ENCODE peak calls at places on chromosome 1, in ten cellular contexts. G is fibroblast of mammary gland, V is esophagus squamous epithelium, M is GM06990, R is left lung, Q is BE2C, O is lower lobe of right lung, D is SK-N-SH, U is MM.1S, A is heart left ventricle. H is an unnamed sample.

GRCh38 chr1:2931722-2932401 is 89.4 kb upstream of the ACTRT2 start:
- DNase-seq in G (no peak), V (no peak), M (no peak), R (peak), Q (no peak), O (no peak), D (no peak), U (no peak), A (no peak), H (no peak)

GRCh38 chr1:37676281-37677243 is 15.8 kb upstream of the CDCA8 start:
- DNase-seq in G (no peak), V (no peak), M (peak), R (no peak), Q (no peak), O (no peak), D (no peak), U (peak), A (no peak), H (no peak)

GRCh38 chr1:210201671-210202070 is 30.9 kb upstream of the SERTAD4 start:
- DNase-seq in G (peak), V (no peak), M (no peak), R (no peak), Q (no peak), O (no peak), D (no peak), U (no peak), A (no peak), H (no peak)

GRCh38 chr1:53546409-53547155 is 87.4 kb downstream of the DMRTB1 start:
- DNase-seq in G (no peak), V (no peak), M (no peak), R (peak), Q (peak), O (peak), D (peak), U (no peak), A (no peak), H (no peak)

GRCh38 chr1:22922640-22923039 is 50.0 kb downstream of the LACTBL1 start:
- DNase-seq in G (peak), V (no peak), M (no peak), R (no peak), Q (no peak), O (no peak), D (no peak), U (no peak), A (no peak), H (no peak)

GRCh38 chr1:94927405-94928175 is 680 bp upstream of the CNN3 start:
- DNase-seq in G (peak), V (no peak), M (no peak), R (no peak), Q (no peak), O (peak), D (peak), U (no peak), A (no peak), H (no peak)

GRCh38 chr1:156126043-156126700 is 11.7 kb downstream of the LMNA start:
- DNase-seq in G (peak), V (peak), M (peak), R (peak), Q (peak), O (peak), D (peak), U (no peak), A (peak), H (no peak)

GRCh38 chr1:42966688-42967609 is 8.3 kb upstream of the SLC2A1 start:
- DNase-seq in G (peak), V (no peak), M (no peak), R (peak), Q (no peak), O (no peak), D (no peak), U (peak), A (no peak), H (no peak)

GRCh38 chr1:226568077-226568831 is 19.7 kb downstream of the STUM start:
- DNase-seq in G (peak), V (no peak), M (no peak), R (no peak), Q (peak), O (no peak), D (peak), U (no peak), A (no peak), H (no peak)

GRCh38 chr1:212237651-212238050 is 47.6 kb upstream of the PPP2R5A start:
- DNase-seq in G (peak), V (no peak), M (peak), R (no peak), Q (no peak), O (no peak), D (no peak), U (peak), A (no peak), H (no peak)

GRCh38 chr1:85576642-85577420 is 3.7 kb upstream of the CCN1 start:
- DNase-seq in G (peak), V (no peak), M (peak), R (peak), Q (peak), O (peak), D (peak), U (peak), A (peak), H (no peak)

GRCh38 chr1:204885790-204886189 is 15.1 kb downstream of the NFASC start:
- DNase-seq in G (peak), V (no peak), M (no peak), R (no peak), Q (no peak), O (no peak), D (no peak), U (no peak), A (no peak), H (no peak)

GRCh38 chr1:209513226-209513625 is 70.3 kb upstream of the CAMK1G start:
- DNase-seq in G (peak), V (no peak), M (no peak), R (no peak), Q (peak), O (no peak), D (peak), U (peak), A (no peak), H (peak)

GRCh38 chr1:205350626-205351235 is 6.0 kb downstream of the KLHDC8A start:
- DNase-seq in G (no peak), V (no peak), M (no peak), R (no peak), Q (no peak), O (no peak), D (no peak), U (no peak), A (no peak), H (no peak)

GRCh38 chr1:244112646-244113045 is 61.6 kb downstream of the ZBTB18 start:
- DNase-seq in G (peak), V (no peak), M (no peak), R (no peak), Q (no peak), O (no peak), D (no peak), U (no peak), A (no peak), H (no peak)

GRCh38 chr1:7505871-7506676 is 265.0 kb upstream of the VAMP3 start:
- DNase-seq in G (no peak), V (no peak), M (no peak), R (no peak), Q (no peak), O (no peak), D (no peak), U (no peak), A (no peak), H (no peak)

GRCh38 chr1:156711011-156711817 is 5.8 kb upstream of the CRABP2 start:
- DNase-seq in G (peak), V (no peak), M (no peak), R (no peak), Q (peak), O (no peak), D (peak), U (no peak), A (no peak), H (no peak)

GRCh38 chr1:3350441-3351261 is 103.8 kb upstream of the ARHGEF16 start:
- DNase-seq in G (peak), V (no peak), M (no peak), R (no peak), Q (no peak), O (no peak), D (no peak), U (no peak), A (peak), H (no peak)

GRCh38 chr1:11759791-11760190 is 2.2 kb upstream of the C1orf167 start:
- DNase-seq in G (no peak), V (no peak), M (no peak), R (no peak), Q (no peak), O (no peak), D (no peak), U (no peak), A (no peak), H (no peak)

GRCh38 chr1:47705517-47706130 is 267.8 kb downstream of the FOXD2 start:
- DNase-seq in G (peak), V (no peak), M (no peak), R (no peak), Q (no peak), O (no peak), D (no peak), U (no peak), A (no peak), H (no peak)

GRCh38 chr1:153789478-153790148 is 14.4 kb downstream of the SLC27A3 start:
- DNase-seq in G (no peak), V (no peak), M (peak), R (no peak), Q (no peak), O (no peak), D (no peak), U (peak), A (no peak), H (no peak)

GRCh38 chr1:153790282-153790995 is 15.2 kb downstream of the SLC27A3 start:
- DNase-seq in G (peak), V (no peak), M (no peak), R (no peak), Q (no peak), O (peak), D (no peak), U (no peak), A (peak), H (no peak)

GRCh38 chr1:153791856-153792253 is 16.6 kb downstream of the SLC27A3 start:
- DNase-seq in G (peak), V (no peak), M (no peak), R (no peak), Q (no peak), O (no peak), D (no peak), U (no peak), A (no peak), H (no peak)

GRCh38 chr1:153792631-153793041 is 17.4 kb downstream of the SLC27A3 start:
- DNase-seq in G (no peak), V (no peak), M (no peak), R (no peak), Q (no peak), O (no peak), D (no peak), U (no peak), A (no peak), H (no peak)

GRCh38 chr1:153790996-153791855 is 16.0 kb downstream of the SLC27A3 start:
- DNase-seq in G (peak), V (no peak), M (peak), R (no peak), Q (no peak), O (peak), D (no peak), U (peak), A (no peak), H (no peak)
- H3K4me3 ChIP-seq in G (peak), V (peak), M (peak), R (peak), Q (no peak), O (peak), D (no peak), U (peak), A (peak), H (no peak)

GRCh38 chr1:17678011-17678410 is 77.1 kb upstream of the ACTL8 start:
- DNase-seq in G (no peak), V (no peak), M (no peak), R (no peak), Q (no peak), O (no peak), D (no peak), U (no peak), A (no peak), H (no peak)
- H3K4me3 ChIP-seq in G (no peak), V (no peak), M (no peak), R (no peak), Q (no peak), O (no peak), D (no peak), U (no peak), A (no peak), H (no peak)

GRCh38 chr1:223474804-223475203 is 81.6 kb downstream of the CCDC185 start:
- DNase-seq in G (no peak), V (no peak), M (no peak), R (no peak), Q (no peak), O (no peak), D (no peak), U (no peak), A (no peak), H (no peak)

GRCh38 chr1:223473576-223474344 is 80.5 kb downstream of the CCDC185 start:
- DNase-seq in G (no peak), V (no peak), M (no peak), R (no peak), Q (no peak), O (no peak), D (no peak), U (no peak), A (no peak), H (no peak)

GRCh38 chr1:223466156-223466555 is 72.9 kb downstream of the CCDC185 start:
- DNase-seq in G (no peak), V (no peak), M (no peak), R (no peak), Q (no peak), O (no peak), D (no peak), U (no peak), A (no peak), H (no peak)

GRCh38 chr1:223472057-223472456 is 78.8 kb downstream of the CCDC185 start:
- DNase-seq in G (no peak), V (no peak), M (no peak), R (no peak), Q (no peak), O (no peak), D (no peak), U (no peak), A (no peak), H (no peak)

DNA sequence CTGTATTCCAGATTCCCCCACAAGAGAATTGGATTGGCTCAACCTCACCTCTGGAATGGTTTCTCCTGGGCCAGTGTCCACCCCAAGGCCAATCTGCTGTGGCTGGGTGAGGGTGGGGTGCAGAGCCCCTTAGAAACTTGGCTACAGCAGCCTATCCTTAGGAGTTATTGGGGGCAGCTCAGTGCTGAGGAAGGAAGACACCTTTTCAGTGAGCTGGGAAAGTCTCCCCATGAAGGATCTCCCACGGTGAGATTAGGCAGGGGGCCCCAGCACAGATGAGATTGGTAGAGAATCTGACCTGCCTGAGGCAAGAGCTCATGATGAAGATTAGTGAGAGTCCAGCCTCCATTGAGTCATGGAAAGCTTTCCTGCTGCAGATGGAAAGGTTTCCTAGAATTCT is 78.4 kb downstream of the CCDC185 start:
- DNase-seq in G (no peak), V (no peak), M (no peak), R (no peak), Q (no peak), O (no peak), D (no peak), U (no peak), A (no peak), H (no peak)
- H3K4me3 ChIP-seq in G (no peak), V (no peak), M (no peak), R (no peak), Q (no peak), O (no peak), D (no peak), U (no peak), A (no peak), H (no peak)

DNA sequence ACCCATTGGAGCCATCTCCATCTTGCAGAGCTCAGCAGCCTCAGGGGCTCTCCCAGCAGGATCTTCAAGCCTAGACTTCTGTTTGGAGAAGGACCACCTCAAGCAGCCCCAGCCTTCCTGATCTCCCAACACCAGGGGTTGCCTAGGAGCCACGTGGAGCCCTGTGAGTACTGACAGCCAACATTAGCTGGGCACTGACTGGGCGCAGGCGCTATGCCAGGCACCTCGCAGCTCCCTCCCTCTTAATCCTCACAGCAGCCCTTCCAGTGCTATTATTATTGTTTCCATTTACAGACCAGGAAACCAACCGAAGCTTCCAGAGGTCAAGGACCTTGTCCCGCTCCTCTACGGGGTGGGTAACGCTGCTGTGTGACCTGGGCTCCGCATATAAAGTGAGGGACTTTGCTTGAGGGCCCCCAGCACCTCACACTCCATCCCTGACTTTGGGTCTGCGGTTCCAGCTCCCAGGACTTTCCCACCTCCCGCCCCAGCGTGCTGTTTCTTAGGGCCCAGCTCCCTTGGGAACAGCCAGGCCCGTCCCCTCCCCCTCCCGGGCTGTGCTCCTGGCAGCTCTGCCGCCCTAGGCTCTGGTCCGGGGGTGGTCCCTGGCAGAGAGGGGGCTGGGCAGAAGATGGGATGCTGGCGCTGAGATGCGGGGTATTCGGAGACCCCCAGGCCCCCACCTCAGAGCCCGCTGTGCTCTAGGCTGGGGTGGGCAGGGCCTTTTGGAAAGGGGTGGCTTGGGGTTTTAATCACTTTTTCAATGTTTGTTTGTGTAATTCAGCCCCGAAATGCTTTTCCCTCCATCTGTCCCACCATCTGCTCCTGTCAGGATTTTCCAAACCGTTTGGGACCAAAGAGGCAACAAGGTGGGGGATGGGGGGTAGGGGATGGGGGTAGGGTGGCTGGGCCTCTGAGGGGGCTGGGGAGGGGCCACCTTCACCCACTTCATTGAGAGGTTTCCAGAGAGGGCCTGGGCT is 4.1 kb upstream of the HPCA start:
- DNase-seq in G (no peak), V (no peak), M (no peak), R (peak), Q (peak), O (no peak), D (peak), U (no peak), A (peak), H (no peak)
- H3K4me3 ChIP-seq in G (no peak), V (no peak), M (no peak), R (no peak), Q (no peak), O (no peak), D (no peak), U (no peak), A (no peak), H (no peak)